ENCODE peak calls at places on chromosomes 1 and 21, in six cellular contexts. One of them, this sample, is unnamed.

GRCh38 chr1:116020668-116021272 is 44.5 kb downstream of the SLC22A15 start:
- DNase-seq in gastrocnemius medialis: no peak
- DNase-seq in C1 segment of cervical spinal cord: peak
- DNase-seq in RCC 7860: peak
- DNase-seq in LNCaP clone FGC: peak
- DNase-seq in SW480: peak
- DNase-seq in this sample: peak

GRCh38 chr1:203629509-203630082 is 3.0 kb downstream of the ATP2B4 start:
- DNase-seq in gastrocnemius medialis: peak
- DNase-seq in C1 segment of cervical spinal cord: no peak
- DNase-seq in RCC 7860: no peak
- DNase-seq in LNCaP clone FGC: no peak
- DNase-seq in SW480: no peak
- DNase-seq in this sample: no peak

GRCh38 chr1:1351511-1352427 is 2.6 kb upstream of the DVL1 start:
- DNase-seq in gastrocnemius medialis: peak
- DNase-seq in C1 segment of cervical spinal cord: no peak
- DNase-seq in RCC 7860: no peak
- DNase-seq in LNCaP clone FGC: no peak
- DNase-seq in SW480: no peak
- DNase-seq in this sample: no peak

GRCh38 chr1:192794768-192795035 is 14.1 kb upstream of the RGS2 start:
- DNase-seq in gastrocnemius medialis: no peak
- DNase-seq in C1 segment of cervical spinal cord: no peak
- DNase-seq in RCC 7860: no peak
- DNase-seq in LNCaP clone FGC: no peak
- DNase-seq in SW480: no peak
- DNase-seq in this sample: no peak

GRCh38 chr21:26843912-26844257 is 1.3 kb downstream of the ADAMTS1 start:
- DNase-seq in gastrocnemius medialis: no peak
- DNase-seq in C1 segment of cervical spinal cord: no peak
- DNase-seq in RCC 7860: peak
- DNase-seq in LNCaP clone FGC: no peak
- DNase-seq in SW480: no peak
- DNase-seq in this sample: no peak

GRCh38 chr1:159663547-159663946 is 50.8 kb downstream of the CRP start:
- DNase-seq in gastrocnemius medialis: no peak
- DNase-seq in C1 segment of cervical spinal cord: no peak
- DNase-seq in RCC 7860: no peak
- DNase-seq in LNCaP clone FGC: no peak
- DNase-seq in SW480: no peak
- DNase-seq in this sample: no peak

GRCh38 chr1:57034713-57035112 is 68.9 kb upstream of the C8B start:
- DNase-seq in gastrocnemius medialis: no peak
- DNase-seq in C1 segment of cervical spinal cord: no peak
- DNase-seq in RCC 7860: no peak
- DNase-seq in LNCaP clone FGC: no peak
- DNase-seq in SW480: peak
- DNase-seq in this sample: no peak

GRCh38 chr1:27833470-27833869 is 2.9 kb downstream of the PPP1R8 start:
- DNase-seq in gastrocnemius medialis: no peak
- DNase-seq in C1 segment of cervical spinal cord: no peak
- DNase-seq in RCC 7860: no peak
- DNase-seq in LNCaP clone FGC: no peak
- DNase-seq in SW480: no peak
- DNase-seq in this sample: no peak

GRCh38 chr1:55539652-55540512 is 324.7 kb upstream of the USP24 start:
- DNase-seq in gastrocnemius medialis: no peak
- DNase-seq in C1 segment of cervical spinal cord: peak
- DNase-seq in RCC 7860: no peak
- DNase-seq in LNCaP clone FGC: no peak
- DNase-seq in SW480: no peak
- DNase-seq in this sample: no peak

GRCh38 chr1:95407864-95408291 is 173.9 kb downstream of the RWDD3 start:
- DNase-seq in gastrocnemius medialis: no peak
- DNase-seq in C1 segment of cervical spinal cord: peak
- DNase-seq in RCC 7860: no peak
- DNase-seq in LNCaP clone FGC: no peak
- DNase-seq in SW480: no peak
- DNase-seq in this sample: no peak

GRCh38 chr1:21338568-21339401 is 48.5 kb upstream of the ECE1 start:
- DNase-seq in gastrocnemius medialis: peak
- DNase-seq in C1 segment of cervical spinal cord: no peak
- DNase-seq in RCC 7860: no peak
- DNase-seq in LNCaP clone FGC: peak
- DNase-seq in SW480: no peak
- DNase-seq in this sample: no peak

GRCh38 chr21:25573409-25574206 is 33.7 kb downstream of the MRPL39 start:
- DNase-seq in gastrocnemius medialis: no peak
- DNase-seq in C1 segment of cervical spinal cord: no peak
- DNase-seq in RCC 7860: peak
- DNase-seq in LNCaP clone FGC: no peak
- DNase-seq in SW480: peak
- DNase-seq in this sample: peak

GRCh38 chr1:180181048-180181447 is 26.4 kb downstream of the QSOX1 start:
- DNase-seq in gastrocnemius medialis: peak
- DNase-seq in C1 segment of cervical spinal cord: no peak
- DNase-seq in RCC 7860: no peak
- DNase-seq in LNCaP clone FGC: no peak
- DNase-seq in SW480: no peak
- DNase-seq in this sample: peak

GRCh38 chr21:28742527-28742926 is 250.2 kb downstream of the LTN1 start:
- DNase-seq in gastrocnemius medialis: no peak
- DNase-seq in C1 segment of cervical spinal cord: no peak
- DNase-seq in RCC 7860: no peak
- DNase-seq in LNCaP clone FGC: peak
- DNase-seq in SW480: no peak
- DNase-seq in this sample: peak

GRCh38 chr1:93015590-93015989 is 54.3 kb upstream of the DIPK1A start:
- DNase-seq in gastrocnemius medialis: no peak
- DNase-seq in C1 segment of cervical spinal cord: no peak
- DNase-seq in RCC 7860: no peak
- DNase-seq in LNCaP clone FGC: no peak
- DNase-seq in SW480: peak
- DNase-seq in this sample: no peak

GRCh38 chr1:33957854-33958253 is 94.0 kb downstream of the HMGB4 start:
- DNase-seq in gastrocnemius medialis: no peak
- DNase-seq in C1 segment of cervical spinal cord: no peak
- DNase-seq in RCC 7860: no peak
- DNase-seq in LNCaP clone FGC: no peak
- DNase-seq in SW480: no peak
- DNase-seq in this sample: no peak

GRCh38 chr1:110542730-110543129 is 23.8 kb upstream of the KCNA10 start:
- DNase-seq in gastrocnemius medialis: no peak
- DNase-seq in C1 segment of cervical spinal cord: no peak
- DNase-seq in RCC 7860: peak
- DNase-seq in LNCaP clone FGC: peak
- DNase-seq in SW480: peak
- DNase-seq in this sample: no peak

GRCh38 chr1:227450489-227450888 is 112.9 kb upstream of the ZNF678 start:
- DNase-seq in gastrocnemius medialis: no peak
- DNase-seq in C1 segment of cervical spinal cord: no peak
- DNase-seq in RCC 7860: no peak
- DNase-seq in LNCaP clone FGC: no peak
- DNase-seq in SW480: no peak
- DNase-seq in this sample: no peak

GRCh38 chr1:204980870-204981405 is 62.1 kb upstream of the CNTN2 start:
- DNase-seq in gastrocnemius medialis: no peak
- DNase-seq in C1 segment of cervical spinal cord: no peak
- DNase-seq in RCC 7860: no peak
- DNase-seq in LNCaP clone FGC: no peak
- DNase-seq in SW480: no peak
- DNase-seq in this sample: no peak

GRCh38 chr1:215151841-215152240 is 69.3 kb downstream of the KCNK2 start:
- DNase-seq in gastrocnemius medialis: no peak
- DNase-seq in C1 segment of cervical spinal cord: no peak
- DNase-seq in RCC 7860: no peak
- DNase-seq in LNCaP clone FGC: no peak
- DNase-seq in SW480: no peak
- DNase-seq in this sample: no peak

GRCh38 chr1:201184734-201185453 is 5.7 kb upstream of the IGFN1 start:
- DNase-seq in gastrocnemius medialis: peak
- DNase-seq in C1 segment of cervical spinal cord: no peak
- DNase-seq in RCC 7860: peak
- DNase-seq in LNCaP clone FGC: no peak
- DNase-seq in SW480: peak
- DNase-seq in this sample: peak

GRCh38 chr1:107254306-107254705 is 113.5 kb downstream of the NTNG1 start:
- DNase-seq in gastrocnemius medialis: no peak
- DNase-seq in C1 segment of cervical spinal cord: no peak
- DNase-seq in RCC 7860: no peak
- DNase-seq in LNCaP clone FGC: no peak
- DNase-seq in SW480: no peak
- DNase-seq in this sample: no peak

GRCh38 chr21:46092026-46092764 is 5.7 kb upstream of the COL6A2 start:
- DNase-seq in gastrocnemius medialis: peak
- DNase-seq in C1 segment of cervical spinal cord: no peak
- DNase-seq in RCC 7860: no peak
- DNase-seq in LNCaP clone FGC: no peak
- DNase-seq in SW480: no peak
- DNase-seq in this sample: no peak

GRCh38 chr21:37582613-37583012 is 216.0 kb downstream of the DYRK1A start:
- DNase-seq in gastrocnemius medialis: peak
- DNase-seq in C1 segment of cervical spinal cord: no peak
- DNase-seq in RCC 7860: peak
- DNase-seq in LNCaP clone FGC: no peak
- DNase-seq in SW480: peak
- DNase-seq in this sample: peak

GRCh38 chr1:54391450-54392071 is 14.6 kb downstream of the SSBP3 start:
- DNase-seq in gastrocnemius medialis: no peak
- DNase-seq in C1 segment of cervical spinal cord: no peak
- DNase-seq in RCC 7860: no peak
- DNase-seq in LNCaP clone FGC: no peak
- DNase-seq in SW480: no peak
- DNase-seq in this sample: no peak

GRCh38 chr21:24023402-24023801 is 1583.9 kb downstream of the MRPL39 start:
- DNase-seq in gastrocnemius medialis: no peak
- DNase-seq in C1 segment of cervical spinal cord: no peak
- DNase-seq in RCC 7860: no peak
- DNase-seq in LNCaP clone FGC: no peak
- DNase-seq in SW480: no peak
- DNase-seq in this sample: peak

GRCh38 chr1:30777060-30777905 is 19.7 kb upstream of the LAPTM5 start:
- DNase-seq in gastrocnemius medialis: no peak
- DNase-seq in C1 segment of cervical spinal cord: no peak
- DNase-seq in RCC 7860: no peak
- DNase-seq in LNCaP clone FGC: no peak
- DNase-seq in SW480: no peak
- DNase-seq in this sample: no peak

GRCh38 chr1:30444850-30445249 is 278.5 kb downstream of the MATN1 start:
- DNase-seq in gastrocnemius medialis: no peak
- DNase-seq in C1 segment of cervical spinal cord: no peak
- DNase-seq in RCC 7860: peak
- DNase-seq in LNCaP clone FGC: no peak
- DNase-seq in SW480: peak
- DNase-seq in this sample: no peak

GRCh38 chr1:36464605-36465393 is 615 bp upstream of the MRPS15 start:
- DNase-seq in gastrocnemius medialis: no peak
- DNase-seq in C1 segment of cervical spinal cord: peak
- DNase-seq in RCC 7860: no peak
- DNase-seq in LNCaP clone FGC: no peak
- DNase-seq in SW480: no peak
- DNase-seq in this sample: no peak

GRCh38 chr1:109370712-109371270 is 26.9 kb downstream of the SORT1 start:
- DNase-seq in gastrocnemius medialis: peak
- DNase-seq in C1 segment of cervical spinal cord: no peak
- DNase-seq in RCC 7860: peak
- DNase-seq in LNCaP clone FGC: no peak
- DNase-seq in SW480: peak
- DNase-seq in this sample: no peak

GRCh38 chr1:74180490-74180889 is 17.5 kb downstream of the LRRIQ3 start:
- DNase-seq in gastrocnemius medialis: no peak
- DNase-seq in C1 segment of cervical spinal cord: no peak
- DNase-seq in RCC 7860: no peak
- DNase-seq in LNCaP clone FGC: no peak
- DNase-seq in SW480: no peak
- DNase-seq in this sample: no peak